ENCODE peak calls at places on chromosomes 13 and 19, in six cellular contexts. One of them, this sample, is unnamed.

GRCh38 chr13:27082325-27082724 is 89.3 kb downstream of the USP12 start:
- DNase-seq in A549: no peak
- DNase-seq in upper lobe of right lung: no peak
- DNase-seq in skeletal muscle cell: no peak
- DNase-seq in gastrocnemius medialis: no peak
- DNase-seq in pancreas: no peak
- DNase-seq in this sample: no peak

GRCh38 chr13:80180745-80181144 is 160.2 kb downstream of the SPRY2 start:
- DNase-seq in A549: no peak
- DNase-seq in upper lobe of right lung: no peak
- DNase-seq in skeletal muscle cell: no peak
- DNase-seq in gastrocnemius medialis: no peak
- DNase-seq in pancreas: no peak
- DNase-seq in this sample: no peak

GRCh38 chr19:49499030-49499670 is 2.9 kb downstream of the RPS11 start:
- DNase-seq in A549: no peak
- DNase-seq in upper lobe of right lung: no peak
- DNase-seq in skeletal muscle cell: no peak
- DNase-seq in gastrocnemius medialis: no peak
- DNase-seq in pancreas: no peak
- DNase-seq in this sample: no peak

GRCh38 chr19:3129112-3129511 is 6.7 kb upstream of the GNA15 start:
- DNase-seq in A549: peak
- DNase-seq in upper lobe of right lung: no peak
- DNase-seq in skeletal muscle cell: peak
- DNase-seq in gastrocnemius medialis: no peak
- DNase-seq in pancreas: no peak
- DNase-seq in this sample: no peak

GRCh38 chr19:5961969-5962945 is 15.7 kb downstream of the RANBP3 start:
- DNase-seq in A549: no peak
- DNase-seq in upper lobe of right lung: peak
- DNase-seq in skeletal muscle cell: no peak
- DNase-seq in gastrocnemius medialis: peak
- DNase-seq in pancreas: peak
- DNase-seq in this sample: peak

GRCh38 chr19:12676384-12676792 is 5.3 kb downstream of the DHPS start:
- DNase-seq in A549: peak
- DNase-seq in upper lobe of right lung: peak
- DNase-seq in skeletal muscle cell: no peak
- DNase-seq in gastrocnemius medialis: peak
- DNase-seq in pancreas: peak
- DNase-seq in this sample: peak

GRCh38 chr13:26133286-26133685 is 81.5 kb upstream of the SHISA2 start:
- DNase-seq in A549: no peak
- DNase-seq in upper lobe of right lung: no peak
- DNase-seq in skeletal muscle cell: no peak
- DNase-seq in gastrocnemius medialis: no peak
- DNase-seq in pancreas: no peak
- DNase-seq in this sample: no peak

GRCh38 chr19:7247160-7247559 is 47.1 kb downstream of the INSR start:
- DNase-seq in A549: no peak
- DNase-seq in upper lobe of right lung: no peak
- DNase-seq in skeletal muscle cell: no peak
- DNase-seq in gastrocnemius medialis: no peak
- DNase-seq in pancreas: no peak
- DNase-seq in this sample: no peak

GRCh38 chr13:110774490-110774889 is 61.0 kb downstream of the ING1 start:
- DNase-seq in A549: no peak
- DNase-seq in upper lobe of right lung: no peak
- DNase-seq in skeletal muscle cell: no peak
- DNase-seq in gastrocnemius medialis: no peak
- DNase-seq in pancreas: no peak
- DNase-seq in this sample: no peak

GRCh38 chr13:44234566-44234965 is 139.1 kb upstream of the SERP2 start:
- DNase-seq in A549: no peak
- DNase-seq in upper lobe of right lung: no peak
- DNase-seq in skeletal muscle cell: no peak
- DNase-seq in gastrocnemius medialis: no peak
- DNase-seq in pancreas: no peak
- DNase-seq in this sample: no peak

GRCh38 chr13:36520111-36520510 is 87.8 kb downstream of the CCNA1 start:
- DNase-seq in A549: no peak
- DNase-seq in upper lobe of right lung: no peak
- DNase-seq in skeletal muscle cell: no peak
- DNase-seq in gastrocnemius medialis: no peak
- DNase-seq in pancreas: no peak
- DNase-seq in this sample: no peak

GRCh38 chr19:35509018-35509652 is 4.3 kb downstream of the DMKN start:
- DNase-seq in A549: peak
- DNase-seq in upper lobe of right lung: peak
- DNase-seq in skeletal muscle cell: no peak
- DNase-seq in gastrocnemius medialis: no peak
- DNase-seq in pancreas: peak
- DNase-seq in this sample: peak

GRCh38 chr13:41075034-41075433 is 13.7 kb downstream of the WBP4 start:
- DNase-seq in A549: peak
- DNase-seq in upper lobe of right lung: no peak
- DNase-seq in skeletal muscle cell: no peak
- DNase-seq in gastrocnemius medialis: no peak
- DNase-seq in pancreas: no peak
- DNase-seq in this sample: no peak

GRCh38 chr13:82654851-82655517 is 1227.3 kb downstream of the SLITRK1 start:
- DNase-seq in A549: no peak
- DNase-seq in upper lobe of right lung: peak
- DNase-seq in skeletal muscle cell: no peak
- DNase-seq in gastrocnemius medialis: peak
- DNase-seq in pancreas: no peak
- DNase-seq in this sample: peak

GRCh38 chr19:42198676-42199439 is 18.6 kb downstream of the DEDD2 start:
- DNase-seq in A549: no peak
- DNase-seq in upper lobe of right lung: no peak
- DNase-seq in skeletal muscle cell: no peak
- DNase-seq in gastrocnemius medialis: no peak
- DNase-seq in pancreas: no peak
- DNase-seq in this sample: no peak

GRCh38 chr13:44368062-44368591 is 5.5 kb upstream of the SERP2 start:
- DNase-seq in A549: peak
- DNase-seq in upper lobe of right lung: no peak
- DNase-seq in skeletal muscle cell: no peak
- DNase-seq in gastrocnemius medialis: no peak
- DNase-seq in pancreas: no peak
- DNase-seq in this sample: no peak

GRCh38 chr13:65855276-65855675 is 1374.9 kb downstream of the PCDH9 start:
- DNase-seq in A549: no peak
- DNase-seq in upper lobe of right lung: no peak
- DNase-seq in skeletal muscle cell: peak
- DNase-seq in gastrocnemius medialis: no peak
- DNase-seq in pancreas: no peak
- DNase-seq in this sample: no peak

GRCh38 chr19:54252845-54253244 is 4.2 kb downstream of the LILRB5 start:
- DNase-seq in A549: no peak
- DNase-seq in upper lobe of right lung: no peak
- DNase-seq in skeletal muscle cell: no peak
- DNase-seq in gastrocnemius medialis: no peak
- DNase-seq in pancreas: no peak
- DNase-seq in this sample: no peak

GRCh38 chr19:53772943-53773342 is 51.2 kb downstream of the NLRP12 start:
- DNase-seq in A549: peak
- DNase-seq in upper lobe of right lung: no peak
- DNase-seq in skeletal muscle cell: peak
- DNase-seq in gastrocnemius medialis: no peak
- DNase-seq in pancreas: peak
- DNase-seq in this sample: peak

GRCh38 chr13:113196970-113197737 is 11.3 kb downstream of the PCID2 start:
- DNase-seq in A549: no peak
- DNase-seq in upper lobe of right lung: no peak
- DNase-seq in skeletal muscle cell: no peak
- DNase-seq in gastrocnemius medialis: no peak
- DNase-seq in pancreas: no peak
- DNase-seq in this sample: no peak

GRCh38 chr13:79679334-79679733 is 198.4 kb downstream of the NDFIP2 start:
- DNase-seq in A549: peak
- DNase-seq in upper lobe of right lung: peak
- DNase-seq in skeletal muscle cell: peak
- DNase-seq in gastrocnemius medialis: peak
- DNase-seq in pancreas: peak
- DNase-seq in this sample: peak

GRCh38 chr13:91145806-91146205 is 201.7 kb upstream of the MIR17HG start:
- DNase-seq in A549: no peak
- DNase-seq in upper lobe of right lung: no peak
- DNase-seq in skeletal muscle cell: no peak
- DNase-seq in gastrocnemius medialis: no peak
- DNase-seq in pancreas: no peak
- DNase-seq in this sample: no peak

GRCh38 chr19:17323973-17324327 is 10.7 kb downstream of the ANO8 start:
- DNase-seq in A549: no peak
- DNase-seq in upper lobe of right lung: no peak
- DNase-seq in skeletal muscle cell: no peak
- DNase-seq in gastrocnemius medialis: no peak
- DNase-seq in pancreas: no peak
- DNase-seq in this sample: peak

GRCh38 chr19:27652796-27653195 is 1560.2 kb downstream of the UQCRFS1 start:
- DNase-seq in A549: no peak
- DNase-seq in upper lobe of right lung: no peak
- DNase-seq in skeletal muscle cell: no peak
- DNase-seq in gastrocnemius medialis: no peak
- DNase-seq in pancreas: no peak
- DNase-seq in this sample: no peak

GRCh38 chr19:45906221-45906620 is 3.8 kb upstream of the MYPOP start:
- DNase-seq in A549: no peak
- DNase-seq in upper lobe of right lung: no peak
- DNase-seq in skeletal muscle cell: no peak
- DNase-seq in gastrocnemius medialis: no peak
- DNase-seq in pancreas: no peak
- DNase-seq in this sample: no peak

GRCh38 chr13:98476106-98476505 is 100.8 kb downstream of the STK24 start:
- DNase-seq in A549: no peak
- DNase-seq in upper lobe of right lung: no peak
- DNase-seq in skeletal muscle cell: no peak
- DNase-seq in gastrocnemius medialis: no peak
- DNase-seq in pancreas: no peak
- DNase-seq in this sample: no peak

GRCh38 chr13:98478134-98479129 is 98.5 kb downstream of the STK24 start:
- DNase-seq in A549: no peak
- DNase-seq in upper lobe of right lung: no peak
- DNase-seq in skeletal muscle cell: no peak
- DNase-seq in gastrocnemius medialis: no peak
- DNase-seq in pancreas: no peak
- DNase-seq in this sample: no peak

GRCh38 chr13:98475521-98475920 is 101.4 kb downstream of the STK24 start:
- DNase-seq in A549: no peak
- DNase-seq in upper lobe of right lung: peak
- DNase-seq in skeletal muscle cell: no peak
- DNase-seq in gastrocnemius medialis: no peak
- DNase-seq in pancreas: no peak
- DNase-seq in this sample: peak

GRCh38 chr13:98474761-98475160 is 102.1 kb downstream of the STK24 start:
- DNase-seq in A549: no peak
- DNase-seq in upper lobe of right lung: no peak
- DNase-seq in skeletal muscle cell: no peak
- DNase-seq in gastrocnemius medialis: no peak
- DNase-seq in pancreas: no peak
- DNase-seq in this sample: no peak

GRCh38 chr13:98476538-98476966 is 100.4 kb downstream of the STK24 start:
- DNase-seq in A549: no peak
- DNase-seq in upper lobe of right lung: peak
- DNase-seq in skeletal muscle cell: peak
- DNase-seq in gastrocnemius medialis: no peak
- DNase-seq in pancreas: peak
- DNase-seq in this sample: peak
- H3K4me3 ChIP-seq in A549: no peak
- H3K4me3 ChIP-seq in upper lobe of right lung: no peak
- H3K4me3 ChIP-seq in skeletal muscle cell: no peak
- H3K4me3 ChIP-seq in gastrocnemius medialis: no peak
- H3K4me3 ChIP-seq in pancreas: no peak
- H3K4me3 ChIP-seq in this sample: no peak

DNA sequence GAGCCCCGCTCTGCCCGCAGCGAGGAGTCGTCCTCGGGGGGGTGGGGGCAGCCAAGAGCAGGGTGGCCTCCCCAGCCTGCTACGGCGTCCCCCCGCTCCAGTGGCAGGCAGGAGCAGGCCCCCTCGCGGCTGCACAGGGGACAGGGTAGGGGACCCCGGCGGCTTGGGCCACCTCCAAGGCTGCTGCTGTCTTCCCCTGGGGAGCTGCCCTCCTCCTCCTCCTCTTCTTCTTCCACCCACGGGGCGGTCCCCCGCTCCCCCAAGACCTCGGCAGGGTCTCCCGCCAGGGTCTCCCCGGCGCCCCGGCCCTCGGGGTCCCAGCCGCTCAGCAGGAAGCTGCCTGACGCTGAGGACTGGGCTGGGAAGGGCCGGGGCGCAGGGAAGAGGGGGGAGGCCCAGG is 12.7 kb downstream of the LMTK3 start:
- DNase-seq in A549: no peak
- DNase-seq in upper lobe of right lung: no peak
- DNase-seq in skeletal muscle cell: no peak
- DNase-seq in gastrocnemius medialis: no peak
- DNase-seq in pancreas: no peak
- DNase-seq in this sample: no peak
- H3K4me3 ChIP-seq in A549: no peak
- H3K4me3 ChIP-seq in upper lobe of right lung: no peak
- H3K4me3 ChIP-seq in skeletal muscle cell: no peak
- H3K4me3 ChIP-seq in gastrocnemius medialis: no peak
- H3K4me3 ChIP-seq in pancreas: no peak
- H3K4me3 ChIP-seq in this sample: peak

GRCh38 chr19:38321646-38322323 is 2.1 kb downstream of the KCNK6 start:
- DNase-seq in A549: no peak
- DNase-seq in upper lobe of right lung: no peak
- DNase-seq in skeletal muscle cell: no peak
- DNase-seq in gastrocnemius medialis: no peak
- DNase-seq in pancreas: no peak
- DNase-seq in this sample: no peak
- H3K4me3 ChIP-seq in A549: no peak
- H3K4me3 ChIP-seq in upper lobe of right lung: peak
- H3K4me3 ChIP-seq in skeletal muscle cell: no peak
- H3K4me3 ChIP-seq in gastrocnemius medialis: no peak
- H3K4me3 ChIP-seq in pancreas: no peak
- H3K4me3 ChIP-seq in this sample: peak

GRCh38 chr19:47485210-47485609 is 1.2 kb upstream of the KPTN start:
- DNase-seq in A549: no peak
- DNase-seq in upper lobe of right lung: no peak
- DNase-seq in skeletal muscle cell: no peak
- DNase-seq in gastrocnemius medialis: no peak
- DNase-seq in pancreas: no peak
- DNase-seq in this sample: no peak

GRCh38 chr19:47480658-47481057 is 3.4 kb downstream of the KPTN start:
- DNase-seq in A549: no peak
- DNase-seq in upper lobe of right lung: no peak
- DNase-seq in skeletal muscle cell: no peak
- DNase-seq in gastrocnemius medialis: no peak
- DNase-seq in pancreas: no peak
- DNase-seq in this sample: no peak

GRCh38 chr19:47483800-47484690 is at the start of gene KPTN:
- DNase-seq in A549: peak
- DNase-seq in upper lobe of right lung: peak
- DNase-seq in skeletal muscle cell: peak
- DNase-seq in gastrocnemius medialis: peak
- DNase-seq in pancreas: peak
- DNase-seq in this sample: peak

GRCh38 chr19:47481460-47482052 is 2.5 kb downstream of the KPTN start:
- DNase-seq in A549: no peak
- DNase-seq in upper lobe of right lung: no peak
- DNase-seq in skeletal muscle cell: no peak
- DNase-seq in gastrocnemius medialis: no peak
- DNase-seq in pancreas: no peak
- DNase-seq in this sample: no peak

GRCh38 chr19:47483200-47483599 is 819 bp downstream of the KPTN start:
- DNase-seq in A549: no peak
- DNase-seq in upper lobe of right lung: no peak
- DNase-seq in skeletal muscle cell: no peak
- DNase-seq in gastrocnemius medialis: peak
- DNase-seq in pancreas: no peak
- DNase-seq in this sample: no peak
- H3K4me3 ChIP-seq in A549: peak
- H3K4me3 ChIP-seq in upper lobe of right lung: peak
- H3K4me3 ChIP-seq in skeletal muscle cell: peak
- H3K4me3 ChIP-seq in gastrocnemius medialis: peak
- H3K4me3 ChIP-seq in pancreas: peak
- H3K4me3 ChIP-seq in this sample: peak

This sample was measured in lower lobe of right lung.